ENCODE peak calls at places on chromosomes 12 and 14, in six cellular contexts. One of them, this sample, is unnamed.

GRCh38 chr12:24901975-24902461 is 46.9 kb downstream of the BCAT1 start:
- DNase-seq in endothelial cell: peak
- DNase-seq in lung: no peak
- DNase-seq in endodermal cell: peak
- DNase-seq in left lung: no peak
- DNase-seq in A549: no peak
- DNase-seq in this sample: no peak

GRCh38 chr12:25089738-25090137 is 105.2 kb downstream of the DNAI7 start:
- DNase-seq in lung: no peak
- DNase-seq in endothelial cell: no peak
- DNase-seq in endodermal cell: no peak
- DNase-seq in left lung: no peak
- DNase-seq in A549: no peak
- DNase-seq in this sample: no peak

GRCh38 chr12:105060715-105061378 is 23.4 kb downstream of the ALDH1L2 start:
- DNase-seq in left lung: no peak
- DNase-seq in endodermal cell: no peak
- DNase-seq in endothelial cell: no peak
- DNase-seq in A549: no peak
- DNase-seq in lung: no peak
- DNase-seq in this sample: no peak

GRCh38 chr12:55572168-55572567 is at the start of gene OR2AP1:
- DNase-seq in lung: no peak
- DNase-seq in endothelial cell: no peak
- DNase-seq in endodermal cell: no peak
- DNase-seq in A549: no peak
- DNase-seq in left lung: no peak
- DNase-seq in this sample: no peak

GRCh38 chr12:39919790-39920189 is 186.1 kb downstream of the SLC2A13 start:
- DNase-seq in left lung: no peak
- DNase-seq in A549: no peak
- DNase-seq in endodermal cell: no peak
- DNase-seq in lung: no peak
- DNase-seq in endothelial cell: no peak
- DNase-seq in this sample: no peak

GRCh38 chr14:57831981-57832380 is 33.9 kb downstream of the SLC35F4 start:
- DNase-seq in lung: no peak
- DNase-seq in endodermal cell: peak
- DNase-seq in A549: no peak
- DNase-seq in endothelial cell: peak
- DNase-seq in left lung: no peak
- DNase-seq in this sample: no peak

GRCh38 chr14:96622926-96623325 is 120.7 kb downstream of the PAPOLA start:
- DNase-seq in left lung: no peak
- DNase-seq in endodermal cell: peak
- DNase-seq in lung: no peak
- DNase-seq in A549: no peak
- DNase-seq in endothelial cell: no peak
- DNase-seq in this sample: no peak

GRCh38 chr14:95480109-95480886 is 36.2 kb downstream of the SYNE3 start:
- DNase-seq in A549: no peak
- DNase-seq in left lung: no peak
- DNase-seq in endothelial cell: no peak
- DNase-seq in endodermal cell: no peak
- DNase-seq in lung: peak
- DNase-seq in this sample: no peak

GRCh38 chr14:104390941-104391901 is 188.3 kb upstream of the C14orf180 start:
- DNase-seq in left lung: peak
- DNase-seq in lung: no peak
- DNase-seq in A549: no peak
- DNase-seq in endodermal cell: peak
- DNase-seq in endothelial cell: no peak
- DNase-seq in this sample: no peak

GRCh38 chr12:52867152-52867551 is 18.4 kb upstream of the KRT78 start:
- DNase-seq in endothelial cell: no peak
- DNase-seq in lung: no peak
- DNase-seq in A549: no peak
- DNase-seq in left lung: no peak
- DNase-seq in endodermal cell: no peak
- DNase-seq in this sample: no peak

GRCh38 chr12:8844665-8845064 is 22.2 kb downstream of the A2ML1 start:
- DNase-seq in endodermal cell: no peak
- DNase-seq in lung: peak
- DNase-seq in endothelial cell: no peak
- DNase-seq in left lung: no peak
- DNase-seq in A549: no peak
- DNase-seq in this sample: no peak

GRCh38 chr12:100753837-100754236 is 40.7 kb upstream of the ANO4 start:
- DNase-seq in left lung: no peak
- DNase-seq in lung: no peak
- DNase-seq in A549: no peak
- DNase-seq in endothelial cell: no peak
- DNase-seq in endodermal cell: no peak
- DNase-seq in this sample: no peak

GRCh38 chr14:104048758-104049496 is 36.6 kb upstream of the ASPG start:
- DNase-seq in endothelial cell: peak
- DNase-seq in lung: no peak
- DNase-seq in left lung: no peak
- DNase-seq in A549: no peak
- DNase-seq in endodermal cell: no peak
- DNase-seq in this sample: no peak

GRCh38 chr12:92561543-92561899 is 141.3 kb upstream of the PLEKHG7 start:
- DNase-seq in endothelial cell: no peak
- DNase-seq in lung: peak
- DNase-seq in endodermal cell: no peak
- DNase-seq in left lung: peak
- DNase-seq in A549: no peak
- DNase-seq in this sample: no peak

GRCh38 chr12:11347810-11348209 is 37.6 kb upstream of the PRB4 start:
- DNase-seq in endodermal cell: no peak
- DNase-seq in endothelial cell: no peak
- DNase-seq in lung: no peak
- DNase-seq in A549: peak
- DNase-seq in left lung: no peak
- DNase-seq in this sample: no peak

GRCh38 chr12:96876966-96877365 is 30.1 kb upstream of the NEDD1 start:
- DNase-seq in lung: no peak
- DNase-seq in A549: no peak
- DNase-seq in endodermal cell: no peak
- DNase-seq in endothelial cell: no peak
- DNase-seq in left lung: no peak
- DNase-seq in this sample: no peak

GRCh38 chr14:73666583-73666982 is 21.8 kb downstream of the DNAL1 start:
- DNase-seq in endodermal cell: no peak
- DNase-seq in lung: no peak
- DNase-seq in left lung: no peak
- DNase-seq in endothelial cell: no peak
- DNase-seq in A549: no peak
- DNase-seq in this sample: no peak

GRCh38 chr12:84201976-84202375 is 710.6 kb downstream of the SLC6A15 start:
- DNase-seq in A549: no peak
- DNase-seq in endodermal cell: no peak
- DNase-seq in left lung: no peak
- DNase-seq in endothelial cell: no peak
- DNase-seq in lung: no peak
- DNase-seq in this sample: no peak

GRCh38 chr14:103743691-103744090 is 28.1 kb downstream of the ZFYVE21 start:
- DNase-seq in lung: no peak
- DNase-seq in left lung: no peak
- DNase-seq in endothelial cell: no peak
- DNase-seq in A549: no peak
- DNase-seq in endodermal cell: peak
- DNase-seq in this sample: no peak

GRCh38 chr14:103657466-103657865 is 28.5 kb downstream of the KLC1 start:
- DNase-seq in A549: no peak
- DNase-seq in lung: no peak
- DNase-seq in endodermal cell: no peak
- DNase-seq in endothelial cell: no peak
- DNase-seq in left lung: no peak
- DNase-seq in this sample: no peak

GRCh38 chr14:23357261-23357660 is 4.6 kb upstream of the SLC22A17 start:
- DNase-seq in left lung: no peak
- DNase-seq in A549: no peak
- DNase-seq in lung: no peak
- DNase-seq in endothelial cell: no peak
- DNase-seq in endodermal cell: no peak
- DNase-seq in this sample: no peak

GRCh38 chr14:51999084-51999483 is 9.7 kb downstream of the RTRAF start:
- DNase-seq in left lung: no peak
- DNase-seq in lung: no peak
- DNase-seq in endothelial cell: no peak
- DNase-seq in A549: no peak
- DNase-seq in endodermal cell: no peak
- DNase-seq in this sample: no peak

GRCh38 chr14:31278883-31279282 is 71.3 kb upstream of the HECTD1 start:
- DNase-seq in lung: no peak
- DNase-seq in left lung: no peak
- DNase-seq in endothelial cell: no peak
- DNase-seq in endodermal cell: no peak
- DNase-seq in A549: no peak
- DNase-seq in this sample: no peak
- TF ChIP-seq CTCF in lung: no peak
- TF ChIP-seq CTCF in left lung: no peak
- TF ChIP-seq CTCF in endothelial cell: no peak
- TF ChIP-seq CTCF in endodermal cell: no peak
- TF ChIP-seq CTCF in A549: no peak
- TF ChIP-seq CTCF in this sample: no peak

GRCh38 chr14:20247651-20248246 is 8.7 kb downstream of the OR11H4 start:
- DNase-seq in A549: peak
- DNase-seq in lung: no peak
- DNase-seq in left lung: no peak
- DNase-seq in endodermal cell: no peak
- DNase-seq in endothelial cell: no peak
- DNase-seq in this sample: no peak
- TF ChIP-seq CTCF in A549: peak
- TF ChIP-seq CTCF in lung: no peak
- TF ChIP-seq CTCF in left lung: no peak
- TF ChIP-seq CTCF in endodermal cell: peak
- TF ChIP-seq CTCF in endothelial cell: no peak
- TF ChIP-seq CTCF in this sample: no peak

GRCh38 chr14:76779221-76780057 is 18.2 kb downstream of the VASH1 start:
- DNase-seq in endodermal cell: peak
- DNase-seq in endothelial cell: no peak
- DNase-seq in left lung: peak
- DNase-seq in A549: no peak
- DNase-seq in lung: no peak
- DNase-seq in this sample: no peak
- TF ChIP-seq CTCF in endodermal cell: no peak
- TF ChIP-seq CTCF in endothelial cell: no peak
- TF ChIP-seq CTCF in left lung: no peak
- TF ChIP-seq CTCF in A549: no peak
- TF ChIP-seq CTCF in lung: no peak
- TF ChIP-seq CTCF in this sample: no peak

DNA sequence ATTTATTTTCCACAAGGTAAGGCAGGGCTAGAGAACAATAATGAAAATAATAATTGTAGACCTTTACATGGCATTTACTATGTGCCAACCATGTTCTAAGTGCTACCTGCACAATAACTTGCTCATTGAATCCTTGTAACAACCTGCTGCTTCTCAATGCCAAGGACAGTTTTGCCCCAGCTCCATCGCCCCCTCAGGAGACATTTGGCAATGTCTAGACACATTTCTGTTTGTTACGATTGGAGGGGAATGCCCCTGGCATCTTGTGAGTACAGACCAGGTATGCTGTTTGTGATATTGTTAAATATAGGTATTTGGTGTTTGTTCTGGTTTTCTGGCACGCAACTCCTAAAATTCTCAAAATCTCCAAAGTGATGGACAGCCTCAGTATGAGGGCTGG is 8.1 kb upstream of the ATXN2 start:
- DNase-seq in endodermal cell: peak
- DNase-seq in left lung: no peak
- DNase-seq in A549: no peak
- DNase-seq in endothelial cell: no peak
- DNase-seq in lung: no peak
- DNase-seq in this sample: no peak
- TF ChIP-seq CTCF in endodermal cell: peak
- TF ChIP-seq CTCF in left lung: no peak
- TF ChIP-seq CTCF in A549: no peak
- TF ChIP-seq CTCF in endothelial cell: no peak
- TF ChIP-seq CTCF in lung: no peak
- TF ChIP-seq CTCF in this sample: no peak

GRCh38 chr14:61894452-61895077 is 132.3 kb downstream of the SNAPC1 start:
- DNase-seq in lung: peak
- DNase-seq in endothelial cell: peak
- DNase-seq in left lung: peak
- DNase-seq in endodermal cell: peak
- DNase-seq in A549: peak
- DNase-seq in this sample: peak
- TF ChIP-seq CTCF in lung: peak
- TF ChIP-seq CTCF in endothelial cell: peak
- TF ChIP-seq CTCF in left lung: peak
- TF ChIP-seq CTCF in endodermal cell: peak
- TF ChIP-seq CTCF in A549: peak
- TF ChIP-seq CTCF in this sample: peak

GRCh38 chr12:122116707-122117535 is 38.4 kb downstream of the MLXIP start:
- DNase-seq in endodermal cell: peak
- DNase-seq in A549: no peak
- DNase-seq in lung: no peak
- DNase-seq in endothelial cell: no peak
- DNase-seq in left lung: no peak
- DNase-seq in this sample: no peak
- TF ChIP-seq CTCF in endodermal cell: peak
- TF ChIP-seq CTCF in A549: peak
- TF ChIP-seq CTCF in lung: no peak
- TF ChIP-seq CTCF in endothelial cell: no peak
- TF ChIP-seq CTCF in left lung: no peak
- TF ChIP-seq CTCF in this sample: no peak